ENCODE peak calls at places on chromosomes 1 and 21, in ten cellular contexts. One of them, this sample, is unnamed.

GRCh38 chr1:236394905-236395779 is 1.1 kb downstream of the EDARADD start:
- DNase-seq in fibroblast of mammary gland: no peak
- DNase-seq in T-cell: peak
- DNase-seq in midbrain: no peak
- DNase-seq in DMS153: peak
- DNase-seq in stimulated activated CD4-positive, alpha-beta T cell treated with anti-CD3 and anti-CD28 coated beads, TNF-alpha, amount 100 ng/mL, for 4 hours: peak
- DNase-seq in stimulated activated CD8-positive, alpha-beta memory T cell treated with anti-CD3 and anti-CD28 coated beads, Interleukin-15, amount 100 ng/mL, for 48 hours: peak
- DNase-seq in activated CD4-positive, CD25-positive, alpha-beta regulatory T cell treated with anti-CD3 and anti-CD28 coated beads, Interleukin-2, amount 50 U/mL, for 72 hours: peak
- DNase-seq in T-helper 17 cell: no peak
- DNase-seq in GM04504: no peak
- DNase-seq in this sample: peak

GRCh38 chr1:93629101-93630059 is 52.3 kb downstream of the BCAR3 start:
- DNase-seq in midbrain: peak
- DNase-seq in T-helper 17 cell: no peak
- DNase-seq in activated CD4-positive, CD25-positive, alpha-beta regulatory T cell treated with anti-CD3 and anti-CD28 coated beads, Interleukin-2, amount 50 U/mL, for 72 hours: no peak
- DNase-seq in stimulated activated CD8-positive, alpha-beta memory T cell treated with anti-CD3 and anti-CD28 coated beads, Interleukin-15, amount 100 ng/mL, for 48 hours: no peak
- DNase-seq in fibroblast of mammary gland: peak
- DNase-seq in DMS153: peak
- DNase-seq in GM04504: peak
- DNase-seq in stimulated activated CD4-positive, alpha-beta T cell treated with anti-CD3 and anti-CD28 coated beads, TNF-alpha, amount 100 ng/mL, for 4 hours: peak
- DNase-seq in T-cell: peak
- DNase-seq in this sample: peak

GRCh38 chr1:2003564-2004131 is at the start of gene CFAP74:
- DNase-seq in DMS153: peak
- DNase-seq in T-cell: no peak
- DNase-seq in stimulated activated CD8-positive, alpha-beta memory T cell treated with anti-CD3 and anti-CD28 coated beads, Interleukin-15, amount 100 ng/mL, for 48 hours: no peak
- DNase-seq in GM04504: no peak
- DNase-seq in fibroblast of mammary gland: peak
- DNase-seq in T-helper 17 cell: no peak
- DNase-seq in stimulated activated CD4-positive, alpha-beta T cell treated with anti-CD3 and anti-CD28 coated beads, TNF-alpha, amount 100 ng/mL, for 4 hours: no peak
- DNase-seq in midbrain: peak
- DNase-seq in activated CD4-positive, CD25-positive, alpha-beta regulatory T cell treated with anti-CD3 and anti-CD28 coated beads, Interleukin-2, amount 50 U/mL, for 72 hours: no peak
- DNase-seq in this sample: peak

GRCh38 chr1:174953657-174954435 is 45.9 kb upstream of the CACYBP start:
- DNase-seq in GM04504: no peak
- DNase-seq in stimulated activated CD8-positive, alpha-beta memory T cell treated with anti-CD3 and anti-CD28 coated beads, Interleukin-15, amount 100 ng/mL, for 48 hours: no peak
- DNase-seq in activated CD4-positive, CD25-positive, alpha-beta regulatory T cell treated with anti-CD3 and anti-CD28 coated beads, Interleukin-2, amount 50 U/mL, for 72 hours: no peak
- DNase-seq in T-helper 17 cell: no peak
- DNase-seq in DMS153: peak
- DNase-seq in midbrain: no peak
- DNase-seq in T-cell: no peak
- DNase-seq in stimulated activated CD4-positive, alpha-beta T cell treated with anti-CD3 and anti-CD28 coated beads, TNF-alpha, amount 100 ng/mL, for 4 hours: no peak
- DNase-seq in fibroblast of mammary gland: no peak
- DNase-seq in this sample: no peak

GRCh38 chr1:228060458-228061190 is 21.9 kb upstream of the ARF1 start:
- DNase-seq in stimulated activated CD4-positive, alpha-beta T cell treated with anti-CD3 and anti-CD28 coated beads, TNF-alpha, amount 100 ng/mL, for 4 hours: no peak
- DNase-seq in midbrain: no peak
- DNase-seq in T-cell: no peak
- DNase-seq in fibroblast of mammary gland: no peak
- DNase-seq in stimulated activated CD8-positive, alpha-beta memory T cell treated with anti-CD3 and anti-CD28 coated beads, Interleukin-15, amount 100 ng/mL, for 48 hours: no peak
- DNase-seq in DMS153: no peak
- DNase-seq in GM04504: no peak
- DNase-seq in T-helper 17 cell: no peak
- DNase-seq in activated CD4-positive, CD25-positive, alpha-beta regulatory T cell treated with anti-CD3 and anti-CD28 coated beads, Interleukin-2, amount 50 U/mL, for 72 hours: no peak
- DNase-seq in this sample: no peak

GRCh38 chr1:91761303-91761721 is 124.6 kb downstream of the TGFBR3 start:
- DNase-seq in stimulated activated CD8-positive, alpha-beta memory T cell treated with anti-CD3 and anti-CD28 coated beads, Interleukin-15, amount 100 ng/mL, for 48 hours: no peak
- DNase-seq in T-cell: no peak
- DNase-seq in stimulated activated CD4-positive, alpha-beta T cell treated with anti-CD3 and anti-CD28 coated beads, TNF-alpha, amount 100 ng/mL, for 4 hours: no peak
- DNase-seq in midbrain: peak
- DNase-seq in DMS153: no peak
- DNase-seq in fibroblast of mammary gland: no peak
- DNase-seq in activated CD4-positive, CD25-positive, alpha-beta regulatory T cell treated with anti-CD3 and anti-CD28 coated beads, Interleukin-2, amount 50 U/mL, for 72 hours: no peak
- DNase-seq in GM04504: no peak
- DNase-seq in T-helper 17 cell: no peak
- DNase-seq in this sample: no peak

GRCh38 chr21:42983102-42983501 is 8.7 kb downstream of the PKNOX1 start:
- DNase-seq in DMS153: no peak
- DNase-seq in stimulated activated CD4-positive, alpha-beta T cell treated with anti-CD3 and anti-CD28 coated beads, TNF-alpha, amount 100 ng/mL, for 4 hours: no peak
- DNase-seq in T-cell: no peak
- DNase-seq in activated CD4-positive, CD25-positive, alpha-beta regulatory T cell treated with anti-CD3 and anti-CD28 coated beads, Interleukin-2, amount 50 U/mL, for 72 hours: no peak
- DNase-seq in fibroblast of mammary gland: no peak
- DNase-seq in GM04504: no peak
- DNase-seq in T-helper 17 cell: no peak
- DNase-seq in midbrain: no peak
- DNase-seq in stimulated activated CD8-positive, alpha-beta memory T cell treated with anti-CD3 and anti-CD28 coated beads, Interleukin-15, amount 100 ng/mL, for 48 hours: no peak
- DNase-seq in this sample: no peak

GRCh38 chr1:46724991-46725735 is 6.2 kb upstream of the EFCAB14 start:
- DNase-seq in midbrain: peak
- DNase-seq in DMS153: peak
- DNase-seq in GM04504: peak
- DNase-seq in stimulated activated CD8-positive, alpha-beta memory T cell treated with anti-CD3 and anti-CD28 coated beads, Interleukin-15, amount 100 ng/mL, for 48 hours: peak
- DNase-seq in T-helper 17 cell: peak
- DNase-seq in activated CD4-positive, CD25-positive, alpha-beta regulatory T cell treated with anti-CD3 and anti-CD28 coated beads, Interleukin-2, amount 50 U/mL, for 72 hours: peak
- DNase-seq in fibroblast of mammary gland: peak
- DNase-seq in T-cell: peak
- DNase-seq in stimulated activated CD4-positive, alpha-beta T cell treated with anti-CD3 and anti-CD28 coated beads, TNF-alpha, amount 100 ng/mL, for 4 hours: peak
- DNase-seq in this sample: peak

GRCh38 chr1:150479927-150480352 is 7.3 kb upstream of the TARS2 start:
- DNase-seq in fibroblast of mammary gland: no peak
- DNase-seq in midbrain: no peak
- DNase-seq in DMS153: no peak
- DNase-seq in stimulated activated CD4-positive, alpha-beta T cell treated with anti-CD3 and anti-CD28 coated beads, TNF-alpha, amount 100 ng/mL, for 4 hours: no peak
- DNase-seq in GM04504: no peak
- DNase-seq in stimulated activated CD8-positive, alpha-beta memory T cell treated with anti-CD3 and anti-CD28 coated beads, Interleukin-15, amount 100 ng/mL, for 48 hours: no peak
- DNase-seq in T-cell: no peak
- DNase-seq in T-helper 17 cell: no peak
- DNase-seq in activated CD4-positive, CD25-positive, alpha-beta regulatory T cell treated with anti-CD3 and anti-CD28 coated beads, Interleukin-2, amount 50 U/mL, for 72 hours: no peak
- DNase-seq in this sample: no peak

GRCh38 chr1:22208265-22208972 is 65.5 kb upstream of the WNT4 start:
- DNase-seq in T-helper 17 cell: no peak
- DNase-seq in activated CD4-positive, CD25-positive, alpha-beta regulatory T cell treated with anti-CD3 and anti-CD28 coated beads, Interleukin-2, amount 50 U/mL, for 72 hours: no peak
- DNase-seq in GM04504: no peak
- DNase-seq in stimulated activated CD4-positive, alpha-beta T cell treated with anti-CD3 and anti-CD28 coated beads, TNF-alpha, amount 100 ng/mL, for 4 hours: no peak
- DNase-seq in fibroblast of mammary gland: no peak
- DNase-seq in T-cell: no peak
- DNase-seq in stimulated activated CD8-positive, alpha-beta memory T cell treated with anti-CD3 and anti-CD28 coated beads, Interleukin-15, amount 100 ng/mL, for 48 hours: no peak
- DNase-seq in midbrain: no peak
- DNase-seq in DMS153: no peak
- DNase-seq in this sample: no peak

GRCh38 chr1:230212405-230212936 is 145.4 kb downstream of the GALNT2 start:
- DNase-seq in stimulated activated CD4-positive, alpha-beta T cell treated with anti-CD3 and anti-CD28 coated beads, TNF-alpha, amount 100 ng/mL, for 4 hours: no peak
- DNase-seq in fibroblast of mammary gland: no peak
- DNase-seq in T-helper 17 cell: no peak
- DNase-seq in midbrain: peak
- DNase-seq in activated CD4-positive, CD25-positive, alpha-beta regulatory T cell treated with anti-CD3 and anti-CD28 coated beads, Interleukin-2, amount 50 U/mL, for 72 hours: no peak
- DNase-seq in GM04504: no peak
- DNase-seq in DMS153: no peak
- DNase-seq in stimulated activated CD8-positive, alpha-beta memory T cell treated with anti-CD3 and anti-CD28 coated beads, Interleukin-15, amount 100 ng/mL, for 48 hours: no peak
- DNase-seq in T-cell: no peak
- DNase-seq in this sample: no peak

GRCh38 chr1:13892671-13893325 is 192.8 kb downstream of the PRDM2 start:
- DNase-seq in activated CD4-positive, CD25-positive, alpha-beta regulatory T cell treated with anti-CD3 and anti-CD28 coated beads, Interleukin-2, amount 50 U/mL, for 72 hours: no peak
- DNase-seq in midbrain: no peak
- DNase-seq in GM04504: no peak
- DNase-seq in stimulated activated CD8-positive, alpha-beta memory T cell treated with anti-CD3 and anti-CD28 coated beads, Interleukin-15, amount 100 ng/mL, for 48 hours: no peak
- DNase-seq in T-helper 17 cell: no peak
- DNase-seq in stimulated activated CD4-positive, alpha-beta T cell treated with anti-CD3 and anti-CD28 coated beads, TNF-alpha, amount 100 ng/mL, for 4 hours: no peak
- DNase-seq in fibroblast of mammary gland: no peak
- DNase-seq in T-cell: no peak
- DNase-seq in DMS153: peak
- DNase-seq in this sample: no peak

GRCh38 chr1:228463559-228464455 is 23.4 kb upstream of the RNF187 start:
- DNase-seq in stimulated activated CD8-positive, alpha-beta memory T cell treated with anti-CD3 and anti-CD28 coated beads, Interleukin-15, amount 100 ng/mL, for 48 hours: peak
- DNase-seq in stimulated activated CD4-positive, alpha-beta T cell treated with anti-CD3 and anti-CD28 coated beads, TNF-alpha, amount 100 ng/mL, for 4 hours: no peak
- DNase-seq in midbrain: no peak
- DNase-seq in GM04504: no peak
- DNase-seq in T-cell: peak
- DNase-seq in T-helper 17 cell: peak
- DNase-seq in DMS153: peak
- DNase-seq in fibroblast of mammary gland: peak
- DNase-seq in activated CD4-positive, CD25-positive, alpha-beta regulatory T cell treated with anti-CD3 and anti-CD28 coated beads, Interleukin-2, amount 50 U/mL, for 72 hours: peak
- DNase-seq in this sample: no peak

GRCh38 chr1:19582318-19582717 is 61.8 kb upstream of the NBL1 start:
- DNase-seq in activated CD4-positive, CD25-positive, alpha-beta regulatory T cell treated with anti-CD3 and anti-CD28 coated beads, Interleukin-2, amount 50 U/mL, for 72 hours: peak
- DNase-seq in T-helper 17 cell: peak
- DNase-seq in stimulated activated CD8-positive, alpha-beta memory T cell treated with anti-CD3 and anti-CD28 coated beads, Interleukin-15, amount 100 ng/mL, for 48 hours: peak
- DNase-seq in T-cell: peak
- DNase-seq in fibroblast of mammary gland: peak
- DNase-seq in midbrain: no peak
- DNase-seq in stimulated activated CD4-positive, alpha-beta T cell treated with anti-CD3 and anti-CD28 coated beads, TNF-alpha, amount 100 ng/mL, for 4 hours: peak
- DNase-seq in DMS153: no peak
- DNase-seq in GM04504: no peak
- DNase-seq in this sample: no peak

GRCh38 chr1:43524804-43525203 is 5.9 kb upstream of the PTPRF start:
- DNase-seq in DMS153: no peak
- DNase-seq in stimulated activated CD4-positive, alpha-beta T cell treated with anti-CD3 and anti-CD28 coated beads, TNF-alpha, amount 100 ng/mL, for 4 hours: no peak
- DNase-seq in GM04504: no peak
- DNase-seq in midbrain: no peak
- DNase-seq in fibroblast of mammary gland: no peak
- DNase-seq in T-helper 17 cell: no peak
- DNase-seq in activated CD4-positive, CD25-positive, alpha-beta regulatory T cell treated with anti-CD3 and anti-CD28 coated beads, Interleukin-2, amount 50 U/mL, for 72 hours: no peak
- DNase-seq in T-cell: no peak
- DNase-seq in stimulated activated CD8-positive, alpha-beta memory T cell treated with anti-CD3 and anti-CD28 coated beads, Interleukin-15, amount 100 ng/mL, for 48 hours: no peak
- DNase-seq in this sample: no peak

GRCh38 chr1:147771216-147772125 is 11.1 kb upstream of the GJA5 start:
- DNase-seq in T-cell: no peak
- DNase-seq in DMS153: peak
- DNase-seq in T-helper 17 cell: no peak
- DNase-seq in midbrain: peak
- DNase-seq in GM04504: no peak
- DNase-seq in stimulated activated CD8-positive, alpha-beta memory T cell treated with anti-CD3 and anti-CD28 coated beads, Interleukin-15, amount 100 ng/mL, for 48 hours: no peak
- DNase-seq in activated CD4-positive, CD25-positive, alpha-beta regulatory T cell treated with anti-CD3 and anti-CD28 coated beads, Interleukin-2, amount 50 U/mL, for 72 hours: no peak
- DNase-seq in fibroblast of mammary gland: peak
- DNase-seq in stimulated activated CD4-positive, alpha-beta T cell treated with anti-CD3 and anti-CD28 coated beads, TNF-alpha, amount 100 ng/mL, for 4 hours: no peak
- DNase-seq in this sample: no peak

GRCh38 chr1:17768651-17769241 is 13.6 kb downstream of the ACTL8 start:
- DNase-seq in stimulated activated CD8-positive, alpha-beta memory T cell treated with anti-CD3 and anti-CD28 coated beads, Interleukin-15, amount 100 ng/mL, for 48 hours: no peak
- DNase-seq in T-helper 17 cell: no peak
- DNase-seq in stimulated activated CD4-positive, alpha-beta T cell treated with anti-CD3 and anti-CD28 coated beads, TNF-alpha, amount 100 ng/mL, for 4 hours: no peak
- DNase-seq in GM04504: peak
- DNase-seq in DMS153: no peak
- DNase-seq in T-cell: no peak
- DNase-seq in fibroblast of mammary gland: peak
- DNase-seq in midbrain: no peak
- DNase-seq in activated CD4-positive, CD25-positive, alpha-beta regulatory T cell treated with anti-CD3 and anti-CD28 coated beads, Interleukin-2, amount 50 U/mL, for 72 hours: no peak
- DNase-seq in this sample: peak

GRCh38 chr1:10694274-10694632 is 102.2 kb downstream of the CASZ1 start:
- DNase-seq in stimulated activated CD8-positive, alpha-beta memory T cell treated with anti-CD3 and anti-CD28 coated beads, Interleukin-15, amount 100 ng/mL, for 48 hours: peak
- DNase-seq in stimulated activated CD4-positive, alpha-beta T cell treated with anti-CD3 and anti-CD28 coated beads, TNF-alpha, amount 100 ng/mL, for 4 hours: no peak
- DNase-seq in fibroblast of mammary gland: peak
- DNase-seq in T-helper 17 cell: no peak
- DNase-seq in T-cell: peak
- DNase-seq in DMS153: peak
- DNase-seq in midbrain: no peak
- DNase-seq in activated CD4-positive, CD25-positive, alpha-beta regulatory T cell treated with anti-CD3 and anti-CD28 coated beads, Interleukin-2, amount 50 U/mL, for 72 hours: no peak
- DNase-seq in GM04504: no peak
- DNase-seq in this sample: no peak

This sample was measured in astrocyte.